ENCODE peak calls at places on chromosomes 12 and 14, in four cellular contexts. N, J, A and P are unnamed samples.

GRCh38 chr12:48988030-48988649 is 10.0 kb downstream of the WNT1 start:
- DNase-seq in N (peak; percentile 53), J (no peak), A (peak; percentile 78), P (no peak)

GRCh38 chr12:6834873-6835272 is 5.9 kb upstream of the GNB3 start:
- DNase-seq in N (no peak), J (no peak), A (no peak), P (no peak)

GRCh38 chr12:47704719-47705118 is 1.1 kb downstream of the RPAP3 start:
- DNase-seq in N (no peak), J (no peak), A (no peak), P (no peak)

GRCh38 chr14:103348154-103348553 is 14.1 kb downstream of the EIF5 start:
- DNase-seq in N (no peak), J (peak; percentile 66), A (no peak), P (no peak)

GRCh38 chr12:3149505-3150307 is 72.5 kb downstream of the TSPAN9 start:
- DNase-seq in N (no peak), J (no peak), A (no peak), P (no peak)

GRCh38 chr12:90828621-90829020 is 126.4 kb downstream of the CCER1 start:
- DNase-seq in N (no peak), J (no peak), A (no peak), P (no peak)

GRCh38 chr12:78096909-78097597 is 266.4 kb downstream of the NAV3 start:
- DNase-seq in N (no peak), J (peak; percentile 56), A (no peak), P (no peak)

GRCh38 chr14:33026850-33027420 is 88.3 kb downstream of the NPAS3 start:
- DNase-seq in N (no peak), J (peak; percentile 78), A (no peak), P (no peak)

GRCh38 chr12:130429656-130430505 is 92.2 kb downstream of the PIWIL1 start:
- DNase-seq in N (no peak), J (no peak), A (no peak), P (no peak)

GRCh38 chr14:74684444-74684843 is 28.4 kb downstream of the AREL1 start:
- DNase-seq in N (no peak), J (no peak), A (no peak), P (no peak)
- H3K27ac ChIP-seq in N (no peak overlapping the region), J (no peak overlapping the region), A (no peak overlapping the region), P (no peak overlapping the region)

GRCh38 chr12:26783133-26783531 is 49.9 kb downstream of the ITPR2 start:
- DNase-seq in N (no peak), J (no peak), A (no peak), P (no peak)

GRCh38 chr12:26787125-26787495 is 45.9 kb downstream of the ITPR2 start:
- DNase-seq in N (no peak), J (peak; percentile 94), A (no peak), P (no peak)

GRCh38 chr12:26783791-26784379 is 49.1 kb downstream of the ITPR2 start:
- DNase-seq in N (no peak), J (no peak), A (no peak), P (no peak)

GRCh38 chr12:26789731-26790644 is 43.0 kb downstream of the ITPR2 start:
- DNase-seq in N (no peak), J (peak; percentile 83), A (no peak), P (no peak)

GRCh38 chr12:26786491-26787124 is 46.4 kb downstream of the ITPR2 start:
- DNase-seq in N (no peak), J (no peak), A (no peak), P (no peak)
- H3K27ac ChIP-seq in N (no peak overlapping the region), J (peak overlapping the region; percentile 56), A (no peak overlapping the region), P (no peak overlapping the region)

DNA sequence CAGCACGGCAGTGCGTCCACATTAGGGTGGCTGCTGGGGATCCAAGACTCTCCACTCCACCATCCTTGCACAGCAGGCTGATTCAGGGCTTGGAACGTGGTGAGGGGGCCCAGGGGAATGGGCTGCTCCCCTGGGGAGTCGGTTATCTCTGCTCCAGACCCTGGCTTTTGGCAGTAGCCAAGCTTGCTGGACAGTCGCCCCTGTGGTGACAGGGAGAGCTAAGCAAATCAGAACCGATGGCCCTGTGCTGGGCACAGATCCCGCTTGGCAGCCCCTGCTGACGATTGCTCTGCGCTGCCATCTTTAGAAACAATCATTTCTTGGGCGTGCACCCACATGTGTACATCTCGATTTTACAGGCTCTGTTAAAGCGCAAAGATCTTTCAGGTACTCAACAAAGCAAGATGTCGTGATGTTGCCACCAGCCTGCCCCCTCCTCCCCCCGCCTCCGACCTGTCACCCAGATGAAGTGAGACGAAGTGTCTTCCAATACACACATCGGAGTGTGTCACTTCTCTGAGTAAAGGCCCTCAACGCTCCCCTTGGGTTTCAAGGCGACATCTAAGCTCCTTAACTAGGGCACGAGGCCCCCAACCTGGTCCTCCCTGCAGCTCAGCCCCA is 55.7 kb downstream of the PITPNM2 start:
- DNase-seq in N (no peak), J (no peak), A (no peak), P (no peak)
- H3K27ac ChIP-seq in N (peak overlapping the region; percentile 69), J (peak overlapping the region; percentile 49), A (no peak overlapping the region), P (peak overlapping the region; percentile 91)

DNA sequence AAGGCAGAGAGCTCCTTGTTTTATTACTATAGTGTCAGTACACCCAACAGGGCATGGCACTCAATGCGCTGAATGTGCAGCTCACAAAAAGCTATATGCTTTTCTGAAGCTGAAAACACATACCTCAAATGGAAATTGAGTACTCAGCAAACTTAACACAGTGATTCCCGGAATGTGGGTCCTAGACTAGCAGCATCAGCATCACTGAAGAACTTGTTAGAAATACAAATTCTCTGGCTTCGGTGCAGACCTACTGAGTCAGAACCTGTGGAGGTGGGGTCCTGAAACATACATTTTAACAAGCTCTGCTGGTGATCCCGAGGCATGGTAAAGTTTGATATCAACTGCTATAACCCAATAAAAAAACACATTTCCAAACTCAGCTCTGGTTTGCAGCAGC is 14.9 kb downstream of the RERG start:
- DNase-seq in N (no peak), J (no peak), A (no peak), P (no peak)
- H3K27ac ChIP-seq in N (no peak overlapping the region), J (no peak overlapping the region), A (no peak overlapping the region), P (no peak overlapping the region)